ENCODE peak calls at places on chromosomes 2 and 18, in seven cellular contexts. H, T, I, M, N, X and V are unnamed samples.

GRCh38 chr2:100071350-100072043 is 70.9 kb downstream of the AFF3 start:
- ATAC-seq in H (no peak), T (peak), I (no peak), M (no peak), N (peak), X (no peak), V (no peak)

GRCh38 chr18:57630759-57631660 is 9.4 kb upstream of the NARS1 start:
- ATAC-seq in H (no peak), T (peak), I (no peak), M (peak), N (no peak), X (no peak), V (peak)

GRCh38 chr2:144671695-144672094 is 151.8 kb upstream of the ZEB2 start:
- ATAC-seq in H (no peak), T (peak), I (peak), M (peak), N (no peak), X (no peak), V (no peak)

GRCh38 chr2:134973241-134974146 is 54.9 kb downstream of the CCNT2 start:
- ATAC-seq in H (no peak), T (no peak), I (no peak), M (no peak), N (peak), X (no peak), V (no peak)

GRCh38 chr2:205405194-205405593 is 277.1 kb upstream of the NRP2 start:
- ATAC-seq in H (no peak), T (no peak), I (no peak), M (no peak), N (peak), X (no peak), V (peak)

GRCh38 chr2:19028617-19029016 is 329.8 kb downstream of the OSR1 start:
- ATAC-seq in H (no peak), T (no peak), I (no peak), M (no peak), N (no peak), X (no peak), V (no peak)

GRCh38 chr2:238761802-238762373 is 86.0 kb upstream of the TWIST2 start:
- ATAC-seq in H (no peak), T (no peak), I (no peak), M (no peak), N (no peak), X (no peak), V (no peak)

GRCh38 chr2:64207573-64207972 is 63.4 kb upstream of the PELI1 start:
- ATAC-seq in H (no peak), T (peak), I (no peak), M (peak), N (peak), X (peak), V (no peak)